ENCODE peak calls at places on chromosomes 13 and 19, in five cellular contexts. H is fibroblast of lung, J is HCT116, N is Peyer's patch, T is astrocyte of the spinal cord. F is an unnamed sample.

GRCh38 chr19:27870293-27870692 is 1342.7 kb downstream of the UQCRFS1 start:
- DNase-seq in H (no peak), J (no peak), N (no peak), T (no peak), F (no peak)

GRCh38 chr19:19053508-19054314 is 10.1 kb upstream of the SLC25A42 start:
- DNase-seq in H (no peak), J (peak; percentile 57), N (peak; percentile 47), T (peak; percentile 47), F (no peak)

GRCh38 chr19:4369888-4370260 is 26.5 kb downstream of the MPND start:
- DNase-seq in H (peak; percentile 56), J (no peak), N (peak; percentile 79), T (peak; percentile 40), F (no peak)

GRCh38 chr19:23795462-23795861 is 36.8 kb upstream of the ZNF681 start:
- DNase-seq in H (no peak), J (no peak), N (no peak), T (no peak), F (no peak)

GRCh38 chr13:84812789-84813188 is 930.5 kb upstream of the SLITRK1 start:
- DNase-seq in H (no peak), J (no peak), N (no peak), T (no peak), F (no peak)

GRCh38 chr19:4969772-4970531 is 1.0 kb downstream of the KDM4B start:
- DNase-seq in H (peak; percentile 23), J (no peak), N (peak; percentile 34), T (peak; percentile 18), F (no peak)

GRCh38 chr19:5251096-5252065 is 89.2 kb downstream of the PTPRS start:
- DNase-seq in H (no peak), J (no peak), N (no peak), T (no peak), F (no peak)

GRCh38 chr19:45098521-45099464 is 5.8 kb downstream of the PPP1R37 start:
- DNase-seq in H (peak; percentile 59), J (no peak), N (no peak), T (peak; percentile 52), F (no peak)

GRCh38 chr19:29610213-29610573 is 4.1 kb downstream of the POP4 start:
- DNase-seq in H (no peak), J (no peak), N (no peak), T (no peak), F (no peak)

GRCh38 chr13:41905600-41906254 is 55.2 kb downstream of the VWA8 start:
- DNase-seq in H (peak; percentile 36), J (peak; percentile 34), N (no peak), T (peak; percentile 48), F (no peak)

GRCh38 chr19:58563034-58563573 is 4.7 kb upstream of the UBE2M start:
- DNase-seq in H (no peak), J (no peak), N (no peak), T (no peak), F (no peak)

GRCh38 chr13:20173121-20173746 is 12.4 kb upstream of the GJA3 start:
- DNase-seq in H (no peak), J (no peak), N (no peak), T (no peak), F (no peak)

GRCh38 chr13:50634339-50634738 is 209.2 kb downstream of the DLEU7 start:
- DNase-seq in H (no peak), J (no peak), N (no peak), T (no peak), F (no peak)

GRCh38 chr19:45569619-45570421 is 14.8 kb downstream of the OPA3 start:
- DNase-seq in H (peak; percentile 19), J (peak; percentile 24), N (peak; percentile 75), T (peak; percentile 42), F (no peak)

GRCh38 chr19:30085394-30085793 is 143.4 kb downstream of the URI1 start:
- DNase-seq in H (peak; percentile 3), J (peak; percentile 16), N (no peak), T (no peak), F (no peak)

GRCh38 chr19:6803036-6803404 is 30.5 kb downstream of the VAV1 start:
- DNase-seq in H (no peak), J (no peak), N (peak; percentile 51), T (no peak), F (no peak)

GRCh38 chr19:13689050-13689449 is 75.3 kb upstream of the MRI1 start:
- DNase-seq in H (peak; percentile 25), J (peak; percentile 61), N (no peak), T (no peak), F (no peak)

GRCh38 chr13:21703846-21704245 is 33.0 kb downstream of the FGF9 start:
- DNase-seq in H (no peak), J (no peak), N (no peak), T (no peak), F (no peak)

GRCh38 chr19:33219261-33219812 is 6.3 kb downstream of the SLC7A10 start:
- DNase-seq in H (peak; percentile 88), J (no peak), N (no peak), T (peak; percentile 76), F (no peak)

GRCh38 chr19:35389192-35389861 is 18.5 kb downstream of the GPR42 start:
- DNase-seq in H (no peak), J (no peak), N (no peak), T (no peak), F (no peak)
- H3K4me3 ChIP-seq in H (no peak overlapping the region), J (no peak overlapping the region), N (no peak overlapping the region), T (no peak overlapping the region), F (no peak overlapping the region)

GRCh38 chr19:38658462-38659306 is 11.2 kb downstream of the ACTN4 start:
- DNase-seq in H (peak; percentile 100), J (peak; percentile 83), N (no peak), T (peak; percentile 100), F (peak; percentile 99)

GRCh38 chr19:38657633-38658222 is 10.3 kb downstream of the ACTN4 start:
- DNase-seq in H (peak; percentile 95), J (peak; percentile 71), N (no peak), T (peak; percentile 82), F (peak; percentile 78)

GRCh38 chr19:38655148-38655824 is 7.8 kb downstream of the ACTN4 start:
- DNase-seq in H (peak; percentile 66), J (no peak), N (no peak), T (no peak), F (no peak)

GRCh38 chr19:38654478-38655079 is 7.1 kb downstream of the ACTN4 start:
- DNase-seq in H (peak; percentile 52), J (no peak), N (no peak), T (no peak), F (no peak)

GRCh38 chr19:38656171-38656981 is 8.9 kb downstream of the ACTN4 start:
- DNase-seq in H (peak; percentile 62), J (no peak), N (no peak), T (peak; percentile 68), F (no peak)
- H3K4me3 ChIP-seq in H (no peak overlapping the region), J (no peak overlapping the region), N (no peak overlapping the region), T (no peak overlapping the region), F (no peak overlapping the region)

GRCh38 chr13:108915095-108915633 is 285.8 kb downstream of the MYO16 start:
- DNase-seq in H (peak; percentile 35), J (no peak), N (no peak), T (peak; percentile 65), F (no peak)
- H3K4me3 ChIP-seq in H (peak overlapping the region; percentile 9), J (no peak overlapping the region), N (no peak overlapping the region), T (no peak overlapping the region), F (no peak overlapping the region)

GRCh38 chr19:10478903-10479384 is 24.2 kb downstream of the KEAP1 start:
- DNase-seq in H (peak; percentile 83), J (peak; percentile 80), N (peak; percentile 75), T (peak; percentile 86), F (no peak)
- H3K4me3 ChIP-seq in H (peak overlapping the region; percentile 43), J (no peak overlapping the region), N (peak overlapping the region; percentile 35), T (peak overlapping the region; percentile 22), F (peak overlapping the region; percentile 47)

GRCh38 chr13:29362849-29363604 is 232.5 kb downstream of the SLC7A1 start:
- DNase-seq in H (peak; percentile 30), J (peak; percentile 28), N (no peak), T (peak; percentile 33), F (no peak)
- H3K4me3 ChIP-seq in H (no peak overlapping the region), J (no peak overlapping the region), N (no peak overlapping the region), T (no peak overlapping the region), F (no peak overlapping the region)

DNA sequence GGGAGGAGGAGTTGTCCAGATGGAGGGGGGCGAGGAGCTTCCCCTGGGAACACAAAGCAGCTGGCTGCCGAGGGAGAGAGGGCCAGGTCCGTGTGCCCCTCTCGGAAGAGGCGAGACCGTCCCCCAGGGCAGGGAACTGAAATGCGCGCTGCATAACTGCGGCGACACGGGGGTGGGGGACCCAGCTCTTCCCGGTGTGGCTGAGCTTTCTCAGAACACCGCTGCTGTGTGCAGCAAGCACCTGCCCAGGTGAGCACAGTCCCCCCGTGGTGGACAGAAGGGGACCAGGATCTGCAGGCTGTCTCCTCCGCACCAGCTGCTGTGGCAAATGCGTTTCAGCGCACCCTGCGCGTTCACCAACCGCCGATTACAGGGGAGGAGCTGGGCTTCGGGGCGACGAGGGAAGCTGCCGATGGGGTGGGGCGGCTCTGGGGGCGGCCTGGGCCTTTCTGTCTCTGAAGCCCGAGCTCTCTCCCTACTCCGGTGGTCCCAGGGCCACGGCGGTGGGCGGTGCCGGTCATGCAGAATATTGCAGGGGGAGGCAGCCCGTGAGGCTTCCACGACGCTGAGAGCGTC is 54.6 kb upstream of the F7 start:
- DNase-seq in H (no peak), J (no peak), N (no peak), T (no peak), F (no peak)
- H3K4me3 ChIP-seq in H (no peak overlapping the region), J (no peak overlapping the region), N (no peak overlapping the region), T (no peak overlapping the region), F (no peak overlapping the region)

F was measured in AG04449.